ENCODE peak calls at places on chromosomes 6 and 20, in nine cellular contexts. One of them, this sample, is unnamed.
A peak's percentile ranks its signal among the peaks of the same experiment; 100 is the strongest.

GRCh38 chr6:166996406-166996805 is 2.8 kb upstream of the CEP43 start:
- DNase-seq in cardiac fibroblast: peak; percentile 25
- DNase-seq in A549: no peak
- DNase-seq in brain microvascular endothelial cell: peak; percentile 45
- DNase-seq in HepG2: peak; percentile 55
- DNase-seq in K562: no peak
- DNase-seq in epithelial cell of esophagus: peak; percentile 59
- DNase-seq in epithelial cell of proximal tubule: no peak
- DNase-seq in cardiac muscle cell: peak; percentile 53
- DNase-seq in this sample: no peak

GRCh38 chr20:1761116-1761515 is 103.5 kb upstream of the SIRPG start:
- DNase-seq in cardiac fibroblast: peak; percentile 74
- DNase-seq in A549: peak; percentile 46
- DNase-seq in brain microvascular endothelial cell: peak; percentile 76
- DNase-seq in HepG2: no peak
- DNase-seq in K562: no peak
- DNase-seq in epithelial cell of esophagus: peak; percentile 89
- DNase-seq in epithelial cell of proximal tubule: peak; percentile 87
- DNase-seq in cardiac muscle cell: peak; percentile 76
- DNase-seq in this sample: no peak

GRCh38 chr6:299050-299980 is 7.0 kb downstream of the DUSP22 start:
- DNase-seq in cardiac fibroblast: peak; percentile 16
- DNase-seq in A549: no peak
- DNase-seq in brain microvascular endothelial cell: no peak
- DNase-seq in HepG2: no peak
- DNase-seq in K562: no peak
- DNase-seq in epithelial cell of esophagus: peak; percentile 57
- DNase-seq in epithelial cell of proximal tubule: no peak
- DNase-seq in cardiac muscle cell: no peak
- DNase-seq in this sample: no peak

GRCh38 chr20:41308290-41308691 is 9.2 kb downstream of the ZHX3 start:
- DNase-seq in cardiac fibroblast: peak; percentile 90
- DNase-seq in A549: no peak
- DNase-seq in brain microvascular endothelial cell: peak; percentile 78
- DNase-seq in HepG2: peak; percentile 69
- DNase-seq in K562: peak; percentile 20
- DNase-seq in epithelial cell of esophagus: peak; percentile 41
- DNase-seq in epithelial cell of proximal tubule: peak; percentile 98
- DNase-seq in cardiac muscle cell: peak; percentile 88
- DNase-seq in this sample: no peak

GRCh38 chr6:121856296-121856695 is 420.9 kb downstream of the GJA1 start:
- DNase-seq in cardiac fibroblast: peak; percentile 56
- DNase-seq in A549: no peak
- DNase-seq in brain microvascular endothelial cell: no peak
- DNase-seq in HepG2: no peak
- DNase-seq in K562: no peak
- DNase-seq in epithelial cell of esophagus: no peak
- DNase-seq in epithelial cell of proximal tubule: no peak
- DNase-seq in cardiac muscle cell: peak; percentile 59
- DNase-seq in this sample: no peak

GRCh38 chr6:35669441-35669776 is 19.3 kb downstream of the FKBP5 start:
- DNase-seq in cardiac fibroblast: peak; percentile 64
- DNase-seq in A549: no peak
- DNase-seq in brain microvascular endothelial cell: peak; percentile 66
- DNase-seq in HepG2: no peak
- DNase-seq in K562: no peak
- DNase-seq in epithelial cell of esophagus: no peak
- DNase-seq in epithelial cell of proximal tubule: no peak
- DNase-seq in cardiac muscle cell: peak; percentile 54
- DNase-seq in this sample: no peak

GRCh38 chr6:108133594-108134179 is 32.1 kb upstream of the NR2E1 start:
- DNase-seq in cardiac fibroblast: peak; percentile 73
- DNase-seq in A549: peak; percentile 58
- DNase-seq in brain microvascular endothelial cell: peak; percentile 88
- DNase-seq in HepG2: peak; percentile 86
- DNase-seq in K562: peak; percentile 50
- DNase-seq in epithelial cell of esophagus: peak; percentile 85
- DNase-seq in epithelial cell of proximal tubule: peak; percentile 36
- DNase-seq in cardiac muscle cell: peak; percentile 79
- DNase-seq in this sample: no peak

GRCh38 chr6:40328376-40328987 is 258.7 kb downstream of the LRFN2 start:
- DNase-seq in cardiac fibroblast: no peak
- DNase-seq in A549: peak; percentile 7
- DNase-seq in brain microvascular endothelial cell: no peak
- DNase-seq in HepG2: no peak
- DNase-seq in K562: peak; percentile 47
- DNase-seq in epithelial cell of esophagus: peak; percentile 66
- DNase-seq in epithelial cell of proximal tubule: no peak
- DNase-seq in cardiac muscle cell: no peak
- DNase-seq in this sample: no peak

GRCh38 chr20:10239954-10240353 is 21.3 kb downstream of the SNAP25 start:
- DNase-seq in cardiac fibroblast: peak; percentile 54
- DNase-seq in A549: peak; percentile 38
- DNase-seq in brain microvascular endothelial cell: no peak
- DNase-seq in HepG2: peak; percentile 58
- DNase-seq in K562: no peak
- DNase-seq in epithelial cell of esophagus: peak; percentile 92
- DNase-seq in epithelial cell of proximal tubule: no peak
- DNase-seq in cardiac muscle cell: peak; percentile 72
- DNase-seq in this sample: no peak

GRCh38 chr20:33910529-33911327 is 83.0 kb upstream of the RALY start:
- DNase-seq in cardiac fibroblast: no peak
- DNase-seq in A549: no peak
- DNase-seq in brain microvascular endothelial cell: no peak
- DNase-seq in HepG2: no peak
- DNase-seq in K562: no peak
- DNase-seq in epithelial cell of esophagus: no peak
- DNase-seq in epithelial cell of proximal tubule: no peak
- DNase-seq in cardiac muscle cell: no peak
- DNase-seq in this sample: no peak

GRCh38 chr6:165447141-165447540 is 137.7 kb upstream of the C6orf118 start:
- DNase-seq in cardiac fibroblast: no peak
- DNase-seq in A549: no peak
- DNase-seq in brain microvascular endothelial cell: no peak
- DNase-seq in HepG2: no peak
- DNase-seq in K562: no peak
- DNase-seq in epithelial cell of esophagus: no peak
- DNase-seq in epithelial cell of proximal tubule: no peak
- DNase-seq in cardiac muscle cell: no peak
- DNase-seq in this sample: no peak

GRCh38 chr6:13303668-13304017 is 24.7 kb downstream of the TBC1D7 start:
- DNase-seq in cardiac fibroblast: peak; percentile 89
- DNase-seq in A549: no peak
- DNase-seq in brain microvascular endothelial cell: peak; percentile 79
- DNase-seq in HepG2: no peak
- DNase-seq in K562: peak; percentile 30
- DNase-seq in epithelial cell of esophagus: peak; percentile 60
- DNase-seq in epithelial cell of proximal tubule: no peak
- DNase-seq in cardiac muscle cell: peak; percentile 87
- DNase-seq in this sample: peak; percentile 10

GRCh38 chr20:25372584-25373336 is 17.9 kb downstream of the ABHD12 start:
- DNase-seq in cardiac fibroblast: peak; percentile 50
- DNase-seq in A549: no peak
- DNase-seq in brain microvascular endothelial cell: peak; percentile 95
- DNase-seq in HepG2: no peak
- DNase-seq in K562: no peak
- DNase-seq in epithelial cell of esophagus: peak; percentile 92
- DNase-seq in epithelial cell of proximal tubule: no peak
- DNase-seq in cardiac muscle cell: peak; percentile 63
- DNase-seq in this sample: peak; percentile 87

GRCh38 chr6:32045811-32046449 is 7.7 kb downstream of the CYP21A2 start:
- DNase-seq in cardiac fibroblast: peak; percentile 7
- DNase-seq in A549: no peak
- DNase-seq in brain microvascular endothelial cell: no peak
- DNase-seq in HepG2: no peak
- DNase-seq in K562: peak; percentile 64
- DNase-seq in epithelial cell of esophagus: no peak
- DNase-seq in epithelial cell of proximal tubule: no peak
- DNase-seq in cardiac muscle cell: no peak
- DNase-seq in this sample: no peak

GRCh38 chr6:99305021-99305554 is 44.4 kb downstream of the FAXC start:
- DNase-seq in cardiac fibroblast: no peak
- DNase-seq in A549: no peak
- DNase-seq in brain microvascular endothelial cell: no peak
- DNase-seq in HepG2: no peak
- DNase-seq in K562: no peak
- DNase-seq in epithelial cell of esophagus: no peak
- DNase-seq in epithelial cell of proximal tubule: no peak
- DNase-seq in cardiac muscle cell: no peak
- DNase-seq in this sample: no peak

GRCh38 chr20:32535953-32536823 is 48.9 kb downstream of the NOL4L start:
- DNase-seq in cardiac fibroblast: no peak
- DNase-seq in A549: peak; percentile 44
- DNase-seq in brain microvascular endothelial cell: no peak
- DNase-seq in HepG2: peak; percentile 79
- DNase-seq in K562: peak; percentile 91
- DNase-seq in epithelial cell of esophagus: no peak
- DNase-seq in epithelial cell of proximal tubule: no peak
- DNase-seq in cardiac muscle cell: peak; percentile 22
- DNase-seq in this sample: no peak
- H3K4me3 ChIP-seq in cardiac fibroblast: peak overlapping the region; percentile 34
- H3K4me3 ChIP-seq in A549: peak overlapping the region; percentile 54
- H3K4me3 ChIP-seq in brain microvascular endothelial cell: peak overlapping the region; percentile 45
- H3K4me3 ChIP-seq in HepG2: peak overlapping the region; percentile 52
- H3K4me3 ChIP-seq in K562: peak overlapping the region; percentile 37
- H3K4me3 ChIP-seq in epithelial cell of esophagus: peak overlapping the region; percentile 36
- H3K4me3 ChIP-seq in epithelial cell of proximal tubule: peak overlapping the region; percentile 27
- H3K4me3 ChIP-seq in cardiac muscle cell: peak overlapping the region; percentile 42
- H3K4me3 ChIP-seq in this sample: peak overlapping the region; percentile 15

GRCh38 chr6:57221191-57221935 is 744 bp downstream of the RAB23 start:
- DNase-seq in cardiac fibroblast: peak; percentile 67
- DNase-seq in A549: peak; percentile 28
- DNase-seq in brain microvascular endothelial cell: peak; percentile 68
- DNase-seq in HepG2: peak; percentile 62
- DNase-seq in K562: peak; percentile 76
- DNase-seq in epithelial cell of esophagus: peak; percentile 68
- DNase-seq in epithelial cell of proximal tubule: no peak
- DNase-seq in cardiac muscle cell: peak; percentile 73
- DNase-seq in this sample: no peak
- TF ChIP-seq CTCF in cardiac fibroblast: peak; percentile 48
- TF ChIP-seq CTCF in A549: no peak
- TF ChIP-seq CTCF in brain microvascular endothelial cell: peak; percentile 66
- TF ChIP-seq CTCF in HepG2: peak; percentile 63
- TF ChIP-seq CTCF in K562: peak; percentile 20
- TF ChIP-seq CTCF in epithelial cell of esophagus: peak; percentile 44
- TF ChIP-seq CTCF in epithelial cell of proximal tubule: peak; percentile 32
- TF ChIP-seq CTCF in cardiac muscle cell: peak; percentile 41
- TF ChIP-seq CTCF in this sample: no peak

GRCh38 chr6:41779793-41780622 is at the start of gene FRS3:
- DNase-seq in cardiac fibroblast: peak; percentile 97
- DNase-seq in A549: peak; percentile 81
- DNase-seq in brain microvascular endothelial cell: peak; percentile 84
- DNase-seq in HepG2: peak; percentile 95
- DNase-seq in K562: peak; percentile 98
- DNase-seq in epithelial cell of esophagus: peak; percentile 87
- DNase-seq in epithelial cell of proximal tubule: no peak
- DNase-seq in cardiac muscle cell: peak; percentile 97
- DNase-seq in this sample: peak; percentile 75
- H3K4me3 ChIP-seq in cardiac fibroblast: peak within 1 kb of the TSS; percentile 63
- H3K4me3 ChIP-seq in A549: peak within 1 kb of the TSS; percentile 75
- H3K4me3 ChIP-seq in brain microvascular endothelial cell: peak within 1 kb of the TSS; percentile 69
- H3K4me3 ChIP-seq in HepG2: peak within 1 kb of the TSS; percentile 82
- H3K4me3 ChIP-seq in K562: peak within 1 kb of the TSS; percentile 69
- H3K4me3 ChIP-seq in epithelial cell of esophagus: peak within 1 kb of the TSS; percentile 66
- H3K4me3 ChIP-seq in epithelial cell of proximal tubule: peak within 1 kb of the TSS; percentile 70
- H3K4me3 ChIP-seq in cardiac muscle cell: peak within 1 kb of the TSS; percentile 68
- H3K4me3 ChIP-seq in this sample: peak within 1 kb of the TSS; percentile 57

DNA sequence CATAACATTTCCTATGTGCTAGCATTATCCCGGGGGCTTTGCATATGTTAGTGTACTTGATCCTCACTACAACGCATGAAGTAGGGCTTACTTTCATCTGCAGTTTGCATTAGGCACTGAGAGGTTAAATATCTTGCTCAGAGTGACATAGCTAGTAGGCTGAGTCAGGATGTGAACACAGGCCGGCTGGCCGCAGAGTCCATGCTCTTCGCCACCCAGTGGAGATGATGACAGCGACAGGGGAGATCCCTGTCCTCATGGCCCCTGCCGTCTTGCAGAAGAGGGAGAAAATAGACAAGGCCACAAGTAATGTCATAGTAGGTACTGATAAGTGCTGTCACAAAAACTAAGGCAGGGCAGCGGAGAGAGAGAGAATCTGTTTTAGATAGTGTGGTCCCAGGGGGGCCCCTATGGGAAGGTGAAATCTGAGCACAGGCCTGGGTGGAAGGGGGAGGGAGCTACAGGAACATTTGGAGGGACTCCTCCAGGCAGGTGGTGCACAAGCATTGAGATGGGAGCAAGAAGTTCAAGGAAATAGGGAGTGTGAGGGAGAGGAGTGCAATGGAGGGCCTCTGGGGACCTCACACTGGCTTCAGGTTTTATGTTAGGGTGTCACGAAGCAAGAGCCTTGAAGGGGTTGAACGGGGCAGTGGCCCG is 46.8 kb downstream of the LYRM4 start:
- DNase-seq in cardiac fibroblast: peak; percentile 51
- DNase-seq in A549: no peak
- DNase-seq in brain microvascular endothelial cell: peak; percentile 75
- DNase-seq in HepG2: no peak
- DNase-seq in K562: no peak
- DNase-seq in epithelial cell of esophagus: no peak
- DNase-seq in epithelial cell of proximal tubule: no peak
- DNase-seq in cardiac muscle cell: peak; percentile 52
- DNase-seq in this sample: no peak
- TF ChIP-seq CTCF in cardiac fibroblast: peak; percentile 57
- TF ChIP-seq CTCF in A549: no peak
- TF ChIP-seq CTCF in brain microvascular endothelial cell: peak; percentile 72
- TF ChIP-seq CTCF in HepG2: peak; percentile 13
- TF ChIP-seq CTCF in K562: no peak
- TF ChIP-seq CTCF in epithelial cell of esophagus: no peak
- TF ChIP-seq CTCF in epithelial cell of proximal tubule: no peak
- TF ChIP-seq CTCF in cardiac muscle cell: peak; percentile 29
- TF ChIP-seq CTCF in this sample: peak; percentile 17